ENCODE peak calls at places on chromosomes 5 and 9, in four cellular contexts. X is K562, C is HepG2, F is GM12878. I is an unnamed sample.
A peak's percentile ranks its signal among the peaks of the same experiment; 100 is the strongest.

GRCh38 chr5:32794086-32794485 is 83.0 kb downstream of the NPR3 start:
- DNase-seq in X (no peak), C (peak; percentile 13), F (no peak), I (no peak)

GRCh38 chr5:120446068-120446492 is 18.0 kb upstream of the PRR16 start:
- DNase-seq in X (no peak), C (no peak), F (no peak), I (no peak)

GRCh38 chr5:98179791-98180755 is 593.4 kb upstream of the RGMB start:
- DNase-seq in X (no peak), C (no peak), F (no peak), I (no peak)

GRCh38 chr9:38724749-38725148 is 4.8 kb upstream of the FAM240B start:
- DNase-seq in X (no peak), C (no peak), F (no peak), I (no peak)

GRCh38 chr5:50967388-50968039 is 301.1 kb downstream of the PARP8 start:
- DNase-seq in X (no peak), C (no peak), F (no peak), I (peak; percentile 28)

GRCh38 chr5:147321569-147321968 is 86.7 kb downstream of the STK32A start:
- DNase-seq in X (no peak), C (no peak), F (no peak), I (no peak)

GRCh38 chr9:91008568-91008967 is 206.9 kb downstream of the SYK start:
- DNase-seq in X (no peak), C (no peak), F (no peak), I (no peak)

GRCh38 chr9:95167998-95168397 is 149.5 kb downstream of the FANCC start:
- DNase-seq in X (peak; percentile 57), C (peak; percentile 58), F (no peak), I (peak; percentile 77)

GRCh38 chr5:132419517-132420468 is 50.3 kb downstream of the SLC22A5 start:
- DNase-seq in X (peak; percentile 89), C (peak; percentile 54), F (no peak), I (peak; percentile 77)

GRCh38 chr9:85741112-85741874 is 461 bp downstream of the AGTPBP1 start:
- DNase-seq in X (peak; percentile 15), C (peak; percentile 67), F (no peak), I (peak; percentile 61)

GRCh38 chr5:102622244-102622643 is 123.4 kb upstream of the SLCO6A1 start:
- DNase-seq in X (no peak), C (no peak), F (no peak), I (no peak)

GRCh38 chr9:77188242-77188641 is 10.9 kb downstream of the VPS13A start:
- DNase-seq in X (no peak), C (no peak), F (no peak), I (no peak)

GRCh38 chr5:16695779-16696178 is 79.0 kb upstream of the RETREG1 start:
- DNase-seq in X (no peak), C (no peak), F (no peak), I (no peak)

GRCh38 chr9:137813651-137814415 is 63.7 kb upstream of the CACNA1B start:
- DNase-seq in X (no peak), C (no peak), F (no peak), I (no peak)

GRCh38 chr9:137814436-137814835 is 63.1 kb upstream of the CACNA1B start:
- DNase-seq in X (no peak), C (no peak), F (no peak), I (no peak)

GRCh38 chr9:137816531-137817235 is 60.9 kb upstream of the CACNA1B start:
- DNase-seq in X (no peak), C (no peak), F (peak; percentile 52), I (no peak)

GRCh38 chr9:137814841-137815240 is 62.7 kb upstream of the CACNA1B start:
- DNase-seq in X (no peak), C (no peak), F (no peak), I (no peak)

DNA sequence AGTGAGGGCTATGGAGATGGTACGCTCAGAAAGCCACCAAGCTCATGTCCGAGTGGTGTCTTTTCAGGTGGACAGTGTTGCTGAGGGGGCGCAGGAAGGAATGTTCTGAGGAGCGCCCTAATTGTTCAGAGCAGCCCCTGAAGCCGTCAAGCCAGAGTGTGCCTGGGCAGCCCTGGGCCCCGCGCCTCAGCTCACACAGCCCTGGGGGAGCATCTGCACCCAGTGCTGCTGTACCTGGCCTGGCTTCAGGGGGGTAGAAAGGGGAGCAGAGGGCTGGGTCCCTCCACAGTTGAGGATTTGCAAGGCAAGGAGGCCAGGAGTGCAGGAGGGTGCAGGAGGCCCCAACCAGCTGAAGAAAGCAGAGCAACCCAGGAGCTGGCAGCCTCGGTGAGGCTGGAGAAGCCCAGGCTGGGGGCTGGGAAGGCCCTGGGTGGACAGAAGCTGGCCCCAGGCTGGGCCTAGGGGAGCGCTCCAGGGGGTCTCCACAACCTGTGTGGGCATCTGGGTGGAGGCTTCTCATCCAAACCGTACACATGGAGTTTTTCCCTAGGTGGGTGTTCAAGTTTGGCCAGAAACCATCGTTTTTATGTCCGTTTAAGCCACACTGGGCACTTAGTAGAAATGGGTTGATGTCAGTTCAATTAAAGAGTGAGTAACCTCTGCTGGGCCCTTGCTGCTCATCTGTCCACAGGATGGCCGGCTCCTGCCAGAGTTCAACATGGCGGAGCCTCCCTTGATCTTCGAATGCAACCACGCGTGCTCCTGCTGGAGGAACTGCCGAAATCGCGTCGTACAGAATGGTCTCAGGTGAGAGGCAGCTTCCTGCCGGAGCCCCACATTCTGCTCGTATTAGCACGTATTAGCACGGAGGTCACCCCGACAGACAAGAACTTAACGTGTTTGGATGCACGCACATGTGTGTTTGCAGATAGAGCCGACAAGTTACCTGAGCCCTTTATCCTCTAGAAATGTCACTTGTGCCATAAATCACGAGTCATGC is 62.0 kb upstream of the CACNA1B start:
- DNase-seq in X (no peak), C (no peak), F (no peak), I (no peak)
- TF ChIP-seq NR2C2 in X (no peak), C (no peak), F (no peak), I (no peak)

DNA sequence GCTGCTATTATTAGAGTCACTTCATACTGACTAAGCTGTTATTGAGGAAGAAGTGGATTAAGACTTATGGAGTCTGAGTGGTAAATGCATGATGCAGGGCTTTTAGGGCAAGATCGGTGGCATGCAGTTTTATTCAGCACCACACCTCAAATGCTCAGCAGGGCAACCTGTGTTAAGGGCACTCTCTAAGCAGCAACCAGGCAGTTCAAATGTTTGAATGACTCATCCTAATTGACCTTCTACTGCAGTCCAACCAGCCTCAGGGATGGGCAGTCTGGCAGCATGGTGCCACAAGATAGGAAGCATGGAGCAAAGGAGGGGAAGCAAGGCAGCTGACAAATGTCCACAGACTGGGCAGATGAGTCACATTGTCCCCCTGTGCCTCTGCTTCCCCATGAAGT is 80.2 kb upstream of the MIER3 start:
- DNase-seq in X (no peak), C (peak; percentile 20), F (no peak), I (no peak)
- TF ChIP-seq CREM in X (no peak), C (no peak), F (no peak), I (no peak)

DNA sequence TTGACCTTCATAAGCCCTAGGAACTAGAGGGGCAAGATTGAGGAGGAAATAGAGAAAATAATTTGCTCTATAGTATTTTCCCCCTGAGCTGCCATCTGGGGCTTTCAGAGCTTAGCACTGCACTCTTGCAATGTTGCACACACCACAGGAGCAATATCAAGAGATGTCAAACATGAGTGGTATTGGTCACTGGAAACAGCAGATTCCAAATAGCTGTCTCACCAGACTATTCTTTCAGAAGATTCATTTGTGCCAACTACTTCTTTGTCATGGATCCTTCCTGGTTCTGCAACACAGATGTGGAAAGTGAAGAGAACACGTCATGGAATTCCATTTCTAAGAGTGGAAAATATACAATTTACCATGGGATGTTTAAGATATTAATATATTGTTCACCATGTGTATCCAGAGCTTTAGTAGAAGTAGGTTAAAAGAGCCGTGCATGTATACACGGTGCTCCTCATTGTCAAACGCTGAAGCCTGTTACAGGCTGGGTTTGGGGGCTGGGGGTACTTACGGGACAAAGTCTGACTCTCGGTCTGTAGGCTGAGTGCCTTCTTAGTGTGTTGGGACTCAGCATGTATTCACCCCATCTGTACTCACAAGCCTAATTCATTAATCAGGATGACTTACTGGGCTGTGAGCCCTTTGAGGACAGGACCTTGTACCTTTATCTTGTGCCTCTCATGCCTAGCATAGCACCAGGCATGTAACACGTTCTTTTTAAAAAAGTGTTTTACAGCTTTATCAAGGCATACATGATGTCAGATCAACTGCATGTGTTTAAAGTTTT is 31.4 kb upstream of the GDNF start:
- DNase-seq in X (no peak), C (no peak), F (no peak), I (no peak)
- TF ChIP-seq NR2C2 in X (no peak), C (no peak), F (no peak), I (no peak)

DNA sequence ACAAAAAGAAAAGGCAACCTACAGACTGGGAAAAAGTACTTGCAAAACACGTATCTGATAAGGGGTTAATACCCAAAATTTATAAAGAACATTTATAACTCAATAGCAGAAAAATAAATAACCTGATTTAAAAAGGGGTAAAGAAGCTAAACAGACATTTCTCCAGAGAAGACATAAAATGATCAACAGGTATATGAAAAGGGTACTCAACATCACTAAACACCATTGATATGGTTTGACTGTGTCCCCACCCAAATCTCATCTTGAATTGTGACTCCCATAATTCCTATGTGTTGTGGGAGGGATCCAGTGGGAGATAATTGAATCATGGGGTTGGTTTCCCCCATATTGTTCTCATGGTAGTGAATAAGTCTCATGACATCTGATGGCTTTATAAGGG is 27.1 kb upstream of the LIFR start:
- DNase-seq in X (no peak), C (no peak), F (no peak), I (no peak)
- TF ChIP-seq CREM in X (no peak), C (no peak), F (no peak), I (no peak)

GRCh38 chr5:6525910-6526309 is 77.3 kb downstream of the UBE2QL1 start:
- DNase-seq in X (peak; percentile 77), C (peak; percentile 21), F (no peak), I (peak; percentile 47)
- TF ChIP-seq NR2C2 in X (no peak), C (no peak), F (no peak), I (no peak)

GRCh38 chr5:155264809-155265208 is 251.3 kb downstream of the KIF4B start:
- DNase-seq in X (no peak), C (no peak), F (no peak), I (no peak)

GRCh38 chr5:155258139-155258538 is 244.6 kb downstream of the KIF4B start:
- DNase-seq in X (no peak), C (no peak), F (no peak), I (no peak)

GRCh38 chr5:155263381-155263780 is 249.8 kb downstream of the KIF4B start:
- DNase-seq in X (no peak), C (no peak), F (no peak), I (no peak)

GRCh38 chr5:155259648-155260047 is 246.1 kb downstream of the KIF4B start:
- DNase-seq in X (no peak), C (no peak), F (no peak), I (no peak)

GRCh38 chr5:155260798-155261197 is 247.2 kb downstream of the KIF4B start:
- DNase-seq in X (peak; percentile 7), C (peak; percentile 16), F (no peak), I (peak; percentile 49)
- TF ChIP-seq CREM in X (no peak), C (no peak), F (no peak), I (no peak)